ENCODE peak calls at places on chromosomes 3 and 15, in five cellular contexts. P, L, H, X and I are unnamed samples.

GRCh38 chr3:50238549-50239026 is 2.6 kb downstream of the GNAI2 start:
- DNase-seq in P (peak; percentile 44), X (peak; percentile 89), H (peak; percentile 92), L (no peak), I (no peak)

GRCh38 chr3:13146643-13147143 is 73.5 kb upstream of the IQSEC1 start:
- DNase-seq in X (no peak), P (no peak), H (no peak), L (no peak), I (no peak)

GRCh38 chr15:29570931-29571727 is 251.1 kb downstream of the TJP1 start:
- DNase-seq in L (no peak), P (peak; percentile 0), H (no peak), X (no peak), I (peak; percentile 75)

GRCh38 chr15:44096596-44096995 is 98.5 kb downstream of the FRMD5 start:
- DNase-seq in P (no peak), L (no peak), X (no peak), H (no peak), I (no peak)

GRCh38 chr15:36756707-36757106 is 177.3 kb downstream of the CDIN1 start:
- DNase-seq in P (no peak), H (no peak), L (no peak), X (no peak), I (no peak)

GRCh38 chr15:48437178-48437577 is 105.9 kb downstream of the DUT start:
- DNase-seq in X (no peak), H (no peak), P (peak; percentile 80), L (no peak), I (no peak)

GRCh38 chr3:8266679-8267267 is 234.8 kb upstream of the LMCD1 start:
- DNase-seq in L (no peak), H (no peak), P (no peak), X (no peak), I (no peak)

GRCh38 chr3:38648659-38649499 is 608 bp downstream of the SCN5A start:
- DNase-seq in P (no peak), H (no peak), X (no peak), L (no peak), I (no peak)

GRCh38 chr3:138186803-138187295 is 252 bp upstream of the ARMC8 start:
- DNase-seq in H (peak; percentile 95), L (peak; percentile 75), P (no peak), X (peak; percentile 93), I (peak; percentile 88)

GRCh38 chr15:64851503-64851840 is 9.8 kb downstream of the PLEKHO2 start:
- DNase-seq in X (no peak), L (no peak), P (peak; percentile 96), H (peak; percentile 62), I (no peak)

GRCh38 chr15:58738051-58738707 is 11.3 kb downstream of the ADAM10 start:
- DNase-seq in X (no peak), L (no peak), P (peak; percentile 47), H (no peak), I (no peak)

GRCh38 chr15:40787344-40787841 is 17.6 kb downstream of the C15orf62 start:
- DNase-seq in P (peak; percentile 71), L (no peak), X (no peak), H (peak; percentile 82), I (no peak)

GRCh38 chr3:190183121-190183520 is 62.4 kb upstream of the P3H2 start:
- DNase-seq in P (peak; percentile 88), H (no peak), X (no peak), L (no peak), I (no peak)

GRCh38 chr15:25333049-25333448 is 105.8 kb downstream of the UBE3A start:
- DNase-seq in X (no peak), L (no peak), H (no peak), P (no peak), I (no peak)

GRCh38 chr3:158642005-158642404 is 2.3 kb upstream of the GFM1 start:
- DNase-seq in P (no peak), X (no peak), L (no peak), H (no peak), I (no peak)

GRCh38 chr3:6962796-6963195 is 101.9 kb downstream of the GRM7 start:
- DNase-seq in L (no peak), X (no peak), H (no peak), P (no peak), I (no peak)

GRCh38 chr3:124799676-124800075 is 69.4 kb downstream of the UMPS start:
- DNase-seq in P (no peak), X (no peak), L (no peak), H (no peak), I (no peak)

GRCh38 chr15:74441248-74441939 is 7.6 kb upstream of the SEMA7A start:
- DNase-seq in P (no peak), X (no peak), H (peak; percentile 29), L (no peak), I (no peak)

DNA sequence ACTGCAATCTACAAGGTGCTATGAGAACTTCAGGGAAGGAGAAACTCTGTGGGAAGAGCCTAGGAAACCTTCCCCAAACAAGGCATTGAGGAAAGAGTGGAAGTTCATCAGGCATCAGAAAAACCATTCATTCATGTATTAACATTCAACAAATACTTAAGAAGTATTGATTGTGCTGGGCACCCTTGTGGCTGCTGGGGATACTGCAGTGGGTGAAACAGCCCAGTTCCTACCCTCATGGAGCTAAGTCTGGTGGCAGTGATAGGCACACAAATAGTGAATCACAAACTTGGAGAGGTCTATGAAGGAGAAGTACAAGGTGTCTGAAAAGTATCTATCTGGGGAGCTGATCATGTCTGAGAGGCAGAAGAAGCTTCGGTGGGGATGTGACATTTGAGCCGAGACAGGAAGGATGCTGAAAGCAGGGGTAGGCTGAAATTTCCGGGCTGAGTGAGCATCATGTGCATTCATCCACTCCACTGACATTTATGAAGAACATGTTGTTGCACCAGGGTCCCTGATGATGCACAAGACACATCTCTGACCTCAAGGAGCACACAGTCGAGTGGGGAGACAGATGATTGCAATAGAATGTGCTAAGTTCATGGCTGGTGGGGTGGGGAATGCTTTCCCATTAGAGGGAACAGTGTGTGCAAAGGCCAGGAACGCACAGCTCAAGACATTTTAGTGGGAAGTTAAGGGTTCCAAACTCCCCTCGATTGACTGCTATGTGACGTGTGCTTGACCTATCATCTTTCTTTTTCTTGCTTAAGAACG is 309.0 kb upstream of the ICE2 start:
- DNase-seq in L (no peak), X (no peak), H (peak; percentile 57), P (no peak), I (no peak)
- TF ChIP-seq CTCF in L (peak; percentile 8), X (peak; percentile 38), H (peak; percentile 18), P (peak; percentile 55), I (no peak)

GRCh38 chr15:69853572-69853971 is 244.1 kb downstream of the TLE3 start:
- DNase-seq in X (no peak), L (no peak), P (peak; percentile 46), H (no peak), I (no peak)

GRCh38 chr15:69854521-69855171 is 243.1 kb downstream of the TLE3 start:
- DNase-seq in X (no peak), L (no peak), P (peak; percentile 61), H (no peak), I (no peak)

GRCh38 chr15:69855172-69855562 is 242.6 kb downstream of the TLE3 start:
- DNase-seq in P (no peak), X (no peak), L (no peak), H (no peak), I (no peak)

GRCh38 chr15:69857246-69857645 is 240.5 kb downstream of the TLE3 start:
- DNase-seq in H (no peak), L (no peak), P (no peak), X (no peak), I (no peak)

DNA sequence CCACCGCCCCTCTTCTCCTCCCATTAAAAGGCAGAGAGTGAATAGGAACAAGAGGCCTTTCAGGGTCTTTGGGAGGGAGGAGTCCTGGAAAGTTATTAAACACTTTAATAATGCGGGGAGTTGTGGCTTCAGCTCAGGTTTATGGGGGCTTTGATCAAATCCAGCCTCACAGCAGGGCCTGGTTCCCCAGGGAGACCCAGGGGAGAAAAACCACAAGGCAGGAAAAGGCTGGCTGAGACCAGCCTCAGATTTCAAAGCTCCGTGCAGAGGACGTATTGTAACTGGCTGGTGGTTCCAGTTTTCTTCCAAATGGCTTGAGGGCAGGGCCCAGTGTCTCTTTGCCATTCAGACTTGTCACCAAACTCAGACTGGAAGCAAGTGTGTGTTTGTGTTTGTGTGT is 242.1 kb downstream of the TLE3 start:
- DNase-seq in L (no peak), X (no peak), P (no peak), H (no peak), I (peak; percentile 40)
- TF ChIP-seq CTCF in L (no peak), X (no peak), P (no peak), H (no peak), I (no peak)

DNA sequence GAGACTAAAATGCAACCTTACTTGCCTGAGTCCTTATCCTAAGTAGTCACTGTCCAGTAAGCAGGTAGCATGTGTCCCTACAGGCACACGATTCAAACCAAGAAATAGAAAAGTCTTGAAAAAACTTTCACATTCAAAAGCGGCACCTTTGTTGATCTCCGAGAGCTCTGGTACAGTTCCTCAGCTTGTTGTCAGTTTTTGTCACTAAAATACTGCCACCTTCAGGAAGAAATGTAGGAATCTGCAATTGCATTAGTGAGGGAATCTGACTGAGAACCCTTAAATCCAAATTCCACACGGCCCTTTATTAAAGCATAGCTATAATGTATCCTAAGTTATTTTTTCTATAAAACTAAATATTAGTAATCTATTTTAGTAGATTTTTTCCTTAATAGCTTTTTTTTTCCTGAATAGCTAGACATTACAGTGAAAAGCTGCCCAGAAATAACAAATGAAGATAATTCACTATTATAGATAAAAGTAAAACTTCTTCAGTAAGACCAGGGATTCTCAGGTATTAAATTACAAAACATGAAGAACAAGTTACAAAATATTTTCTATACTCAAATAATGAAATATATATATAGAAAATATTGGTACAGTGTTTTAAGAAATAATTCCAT is 44.0 kb downstream of the CCDC54 start:
- DNase-seq in H (no peak), L (no peak), X (no peak), P (peak; percentile 78), I (peak; percentile 19)
- TF ChIP-seq CTCF in H (no peak), L (no peak), X (peak; percentile 85), P (peak; percentile 70), I (peak; percentile 70)

GRCh38 chr3:153355559-153355958 is 193.5 kb downstream of the RAP2B start:
- DNase-seq in P (no peak), X (no peak), H (no peak), L (no peak), I (no peak)

GRCh38 chr3:153357436-153357835 is 195.4 kb downstream of the RAP2B start:
- DNase-seq in P (no peak), X (no peak), H (no peak), L (no peak), I (no peak)

GRCh38 chr3:153350420-153350819 is 188.4 kb downstream of the RAP2B start:
- DNase-seq in L (no peak), P (peak; percentile 71), H (no peak), X (no peak), I (no peak)

GRCh38 chr3:153356908-153357307 is 194.9 kb downstream of the RAP2B start:
- DNase-seq in L (no peak), X (no peak), H (no peak), P (no peak), I (no peak)

DNA sequence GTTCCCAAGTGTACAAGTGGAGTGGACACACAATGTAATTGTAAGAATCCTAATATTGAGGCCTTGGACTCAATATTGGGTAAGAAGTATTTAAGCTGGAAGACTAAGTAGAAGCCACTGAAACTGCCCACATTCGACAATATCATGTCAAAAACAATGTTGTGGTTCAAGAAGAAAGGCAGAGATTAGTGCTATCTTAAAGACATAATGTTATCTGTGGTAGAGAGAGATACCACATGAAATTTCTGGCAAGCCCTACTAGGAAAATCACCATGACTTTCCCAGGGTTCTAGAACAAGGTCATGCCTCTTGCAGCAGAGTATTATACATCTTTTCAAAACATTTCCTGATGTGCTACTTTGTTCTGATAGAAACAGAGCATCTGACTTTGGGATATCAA is 192.6 kb downstream of the RAP2B start:
- DNase-seq in L (no peak), H (no peak), X (no peak), P (peak; percentile 55), I (no peak)
- TF ChIP-seq CTCF in L (no peak), H (no peak), X (no peak), P (no peak), I (no peak)